ENCODE peak calls at places on chromosomes 7 and 10, in ten cellular contexts. One of them, this sample, is unnamed.

GRCh38 chr10:97279121-97279815 is 13.2 kb downstream of the ARHGAP19 start:
- DNase-seq in activated naive CD8-positive, alpha-beta T cell treated with anti-CD3 and anti-CD28 coated beads for 36 hours: no peak
- DNase-seq in Peyer's patch: no peak
- DNase-seq in activated CD8-positive, alpha-beta memory T cell treated with anti-CD3 and anti-CD28 coated beads, Interleukin-2, amount 50 U/mL, for 48 hours: no peak
- DNase-seq in uterus: no peak
- DNase-seq in small intestine: no peak
- DNase-seq in activated CD8-positive, alpha-beta T cell treated with anti-CD3 and anti-CD28 coated beads, Interleukin-2, amount 10 ng/mL, durations not matched to agents 7 days and 5 days: no peak
- DNase-seq in activated gamma-delta T cell treated with anti-CD3 and anti-CD28 coated beads, Interleukin-2, amount 50 U/mL, for 16 hours: no peak
- DNase-seq in iPS-NIHi11: no peak
- DNase-seq in Right ventricle myocardium superior: no peak
- DNase-seq in this sample: peak; percentile 23

GRCh38 chr10:6579904-6580278 is at the start of gene PRKCQ:
- DNase-seq in activated naive CD8-positive, alpha-beta T cell treated with anti-CD3 and anti-CD28 coated beads for 36 hours: no peak
- DNase-seq in Right ventricle myocardium superior: no peak
- DNase-seq in activated CD8-positive, alpha-beta memory T cell treated with anti-CD3 and anti-CD28 coated beads, Interleukin-2, amount 50 U/mL, for 48 hours: no peak
- DNase-seq in small intestine: peak; percentile 35
- DNase-seq in activated gamma-delta T cell treated with anti-CD3 and anti-CD28 coated beads, Interleukin-2, amount 50 U/mL, for 16 hours: no peak
- DNase-seq in iPS-NIHi11: no peak
- DNase-seq in activated CD8-positive, alpha-beta T cell treated with anti-CD3 and anti-CD28 coated beads, Interleukin-2, amount 10 ng/mL, durations not matched to agents 7 days and 5 days: no peak
- DNase-seq in uterus: no peak
- DNase-seq in Peyer's patch: no peak
- DNase-seq in this sample: no peak

GRCh38 chr10:64170791-64171190 is 649.6 kb downstream of the REEP3 start:
- DNase-seq in iPS-NIHi11: no peak
- DNase-seq in activated CD8-positive, alpha-beta T cell treated with anti-CD3 and anti-CD28 coated beads, Interleukin-2, amount 10 ng/mL, durations not matched to agents 7 days and 5 days: no peak
- DNase-seq in activated CD8-positive, alpha-beta memory T cell treated with anti-CD3 and anti-CD28 coated beads, Interleukin-2, amount 50 U/mL, for 48 hours: no peak
- DNase-seq in uterus: no peak
- DNase-seq in Peyer's patch: no peak
- DNase-seq in small intestine: no peak
- DNase-seq in activated gamma-delta T cell treated with anti-CD3 and anti-CD28 coated beads, Interleukin-2, amount 50 U/mL, for 16 hours: no peak
- DNase-seq in activated naive CD8-positive, alpha-beta T cell treated with anti-CD3 and anti-CD28 coated beads for 36 hours: no peak
- DNase-seq in Right ventricle myocardium superior: peak; percentile 25
- DNase-seq in this sample: no peak

GRCh38 chr7:14698239-14698638 is 204.3 kb downstream of the DGKB start:
- DNase-seq in activated naive CD8-positive, alpha-beta T cell treated with anti-CD3 and anti-CD28 coated beads for 36 hours: no peak
- DNase-seq in activated CD8-positive, alpha-beta memory T cell treated with anti-CD3 and anti-CD28 coated beads, Interleukin-2, amount 50 U/mL, for 48 hours: no peak
- DNase-seq in Peyer's patch: no peak
- DNase-seq in Right ventricle myocardium superior: no peak
- DNase-seq in activated CD8-positive, alpha-beta T cell treated with anti-CD3 and anti-CD28 coated beads, Interleukin-2, amount 10 ng/mL, durations not matched to agents 7 days and 5 days: no peak
- DNase-seq in iPS-NIHi11: no peak
- DNase-seq in activated gamma-delta T cell treated with anti-CD3 and anti-CD28 coated beads, Interleukin-2, amount 50 U/mL, for 16 hours: no peak
- DNase-seq in uterus: no peak
- DNase-seq in small intestine: no peak
- DNase-seq in this sample: no peak

GRCh38 chr10:1715821-1716220 is 21.5 kb downstream of the ADARB2 start:
- DNase-seq in activated naive CD8-positive, alpha-beta T cell treated with anti-CD3 and anti-CD28 coated beads for 36 hours: peak; percentile 3
- DNase-seq in uterus: no peak
- DNase-seq in Right ventricle myocardium superior: no peak
- DNase-seq in Peyer's patch: no peak
- DNase-seq in activated CD8-positive, alpha-beta T cell treated with anti-CD3 and anti-CD28 coated beads, Interleukin-2, amount 10 ng/mL, durations not matched to agents 7 days and 5 days: no peak
- DNase-seq in activated CD8-positive, alpha-beta memory T cell treated with anti-CD3 and anti-CD28 coated beads, Interleukin-2, amount 50 U/mL, for 48 hours: peak; percentile 52
- DNase-seq in iPS-NIHi11: peak; percentile 68
- DNase-seq in small intestine: peak; percentile 48
- DNase-seq in activated gamma-delta T cell treated with anti-CD3 and anti-CD28 coated beads, Interleukin-2, amount 50 U/mL, for 16 hours: no peak
- DNase-seq in this sample: no peak

GRCh38 chr10:62961951-62962523 is 145.9 kb upstream of the EGR2 start:
- DNase-seq in activated gamma-delta T cell treated with anti-CD3 and anti-CD28 coated beads, Interleukin-2, amount 50 U/mL, for 16 hours: no peak
- DNase-seq in iPS-NIHi11: no peak
- DNase-seq in uterus: no peak
- DNase-seq in activated CD8-positive, alpha-beta memory T cell treated with anti-CD3 and anti-CD28 coated beads, Interleukin-2, amount 50 U/mL, for 48 hours: no peak
- DNase-seq in small intestine: no peak
- DNase-seq in activated naive CD8-positive, alpha-beta T cell treated with anti-CD3 and anti-CD28 coated beads for 36 hours: no peak
- DNase-seq in Peyer's patch: no peak
- DNase-seq in Right ventricle myocardium superior: no peak
- DNase-seq in activated CD8-positive, alpha-beta T cell treated with anti-CD3 and anti-CD28 coated beads, Interleukin-2, amount 10 ng/mL, durations not matched to agents 7 days and 5 days: no peak
- DNase-seq in this sample: no peak

GRCh38 chr10:131065673-131066331 is 245.7 kb downstream of the TCERG1L start:
- DNase-seq in uterus: peak; percentile 38
- DNase-seq in iPS-NIHi11: no peak
- DNase-seq in activated CD8-positive, alpha-beta memory T cell treated with anti-CD3 and anti-CD28 coated beads, Interleukin-2, amount 50 U/mL, for 48 hours: no peak
- DNase-seq in small intestine: no peak
- DNase-seq in activated gamma-delta T cell treated with anti-CD3 and anti-CD28 coated beads, Interleukin-2, amount 50 U/mL, for 16 hours: no peak
- DNase-seq in activated CD8-positive, alpha-beta T cell treated with anti-CD3 and anti-CD28 coated beads, Interleukin-2, amount 10 ng/mL, durations not matched to agents 7 days and 5 days: no peak
- DNase-seq in Right ventricle myocardium superior: no peak
- DNase-seq in Peyer's patch: no peak
- DNase-seq in activated naive CD8-positive, alpha-beta T cell treated with anti-CD3 and anti-CD28 coated beads for 36 hours: no peak
- DNase-seq in this sample: no peak

GRCh38 chr7:13988765-13989137 is 715 bp downstream of the ETV1 start:
- DNase-seq in activated CD8-positive, alpha-beta memory T cell treated with anti-CD3 and anti-CD28 coated beads, Interleukin-2, amount 50 U/mL, for 48 hours: no peak
- DNase-seq in Peyer's patch: no peak
- DNase-seq in small intestine: no peak
- DNase-seq in activated gamma-delta T cell treated with anti-CD3 and anti-CD28 coated beads, Interleukin-2, amount 50 U/mL, for 16 hours: no peak
- DNase-seq in activated CD8-positive, alpha-beta T cell treated with anti-CD3 and anti-CD28 coated beads, Interleukin-2, amount 10 ng/mL, durations not matched to agents 7 days and 5 days: no peak
- DNase-seq in iPS-NIHi11: peak; percentile 23
- DNase-seq in Right ventricle myocardium superior: no peak
- DNase-seq in uterus: no peak
- DNase-seq in activated naive CD8-positive, alpha-beta T cell treated with anti-CD3 and anti-CD28 coated beads for 36 hours: no peak
- DNase-seq in this sample: peak; percentile 72

GRCh38 chr10:31739759-31740158 is 188.9 kb downstream of the ARHGAP12 start:
- DNase-seq in uterus: no peak
- DNase-seq in Right ventricle myocardium superior: no peak
- DNase-seq in activated naive CD8-positive, alpha-beta T cell treated with anti-CD3 and anti-CD28 coated beads for 36 hours: no peak
- DNase-seq in iPS-NIHi11: no peak
- DNase-seq in activated CD8-positive, alpha-beta memory T cell treated with anti-CD3 and anti-CD28 coated beads, Interleukin-2, amount 50 U/mL, for 48 hours: no peak
- DNase-seq in activated gamma-delta T cell treated with anti-CD3 and anti-CD28 coated beads, Interleukin-2, amount 50 U/mL, for 16 hours: no peak
- DNase-seq in small intestine: no peak
- DNase-seq in activated CD8-positive, alpha-beta T cell treated with anti-CD3 and anti-CD28 coated beads, Interleukin-2, amount 10 ng/mL, durations not matched to agents 7 days and 5 days: no peak
- DNase-seq in Peyer's patch: no peak
- DNase-seq in this sample: no peak

GRCh38 chr7:64691831-64692230 is 25.9 kb downstream of the ZNF107 start:
- DNase-seq in activated CD8-positive, alpha-beta memory T cell treated with anti-CD3 and anti-CD28 coated beads, Interleukin-2, amount 50 U/mL, for 48 hours: no peak
- DNase-seq in activated gamma-delta T cell treated with anti-CD3 and anti-CD28 coated beads, Interleukin-2, amount 50 U/mL, for 16 hours: no peak
- DNase-seq in uterus: no peak
- DNase-seq in activated naive CD8-positive, alpha-beta T cell treated with anti-CD3 and anti-CD28 coated beads for 36 hours: no peak
- DNase-seq in iPS-NIHi11: no peak
- DNase-seq in small intestine: no peak
- DNase-seq in activated CD8-positive, alpha-beta T cell treated with anti-CD3 and anti-CD28 coated beads, Interleukin-2, amount 10 ng/mL, durations not matched to agents 7 days and 5 days: no peak
- DNase-seq in Right ventricle myocardium superior: no peak
- DNase-seq in Peyer's patch: no peak
- DNase-seq in this sample: no peak

GRCh38 chr7:112199672-112200071 is 6.5 kb downstream of the DOCK4 start:
- DNase-seq in Peyer's patch: no peak
- DNase-seq in activated CD8-positive, alpha-beta memory T cell treated with anti-CD3 and anti-CD28 coated beads, Interleukin-2, amount 50 U/mL, for 48 hours: no peak
- DNase-seq in small intestine: no peak
- DNase-seq in iPS-NIHi11: no peak
- DNase-seq in activated gamma-delta T cell treated with anti-CD3 and anti-CD28 coated beads, Interleukin-2, amount 50 U/mL, for 16 hours: no peak
- DNase-seq in activated CD8-positive, alpha-beta T cell treated with anti-CD3 and anti-CD28 coated beads, Interleukin-2, amount 10 ng/mL, durations not matched to agents 7 days and 5 days: no peak
- DNase-seq in Right ventricle myocardium superior: no peak
- DNase-seq in activated naive CD8-positive, alpha-beta T cell treated with anti-CD3 and anti-CD28 coated beads for 36 hours: no peak
- DNase-seq in uterus: no peak
- DNase-seq in this sample: no peak

GRCh38 chr7:18866359-18867036 is 250.9 kb downstream of the TWIST1 start:
- DNase-seq in Peyer's patch: peak; percentile 62
- DNase-seq in small intestine: no peak
- DNase-seq in activated naive CD8-positive, alpha-beta T cell treated with anti-CD3 and anti-CD28 coated beads for 36 hours: no peak
- DNase-seq in iPS-NIHi11: peak; percentile 8
- DNase-seq in activated CD8-positive, alpha-beta T cell treated with anti-CD3 and anti-CD28 coated beads, Interleukin-2, amount 10 ng/mL, durations not matched to agents 7 days and 5 days: no peak
- DNase-seq in Right ventricle myocardium superior: peak; percentile 56
- DNase-seq in activated CD8-positive, alpha-beta memory T cell treated with anti-CD3 and anti-CD28 coated beads, Interleukin-2, amount 50 U/mL, for 48 hours: no peak
- DNase-seq in activated gamma-delta T cell treated with anti-CD3 and anti-CD28 coated beads, Interleukin-2, amount 50 U/mL, for 16 hours: no peak
- DNase-seq in uterus: peak; percentile 54
- DNase-seq in this sample: no peak

GRCh38 chr7:155738652-155739537 is 73.4 kb downstream of the SHH start:
- DNase-seq in Right ventricle myocardium superior: peak; percentile 86
- DNase-seq in uterus: peak; percentile 71
- DNase-seq in activated CD8-positive, alpha-beta T cell treated with anti-CD3 and anti-CD28 coated beads, Interleukin-2, amount 10 ng/mL, durations not matched to agents 7 days and 5 days: peak; percentile 81
- DNase-seq in Peyer's patch: peak; percentile 93
- DNase-seq in iPS-NIHi11: no peak
- DNase-seq in activated naive CD8-positive, alpha-beta T cell treated with anti-CD3 and anti-CD28 coated beads for 36 hours: peak; percentile 59
- DNase-seq in activated CD8-positive, alpha-beta memory T cell treated with anti-CD3 and anti-CD28 coated beads, Interleukin-2, amount 50 U/mL, for 48 hours: peak; percentile 70
- DNase-seq in small intestine: peak; percentile 84
- DNase-seq in activated gamma-delta T cell treated with anti-CD3 and anti-CD28 coated beads, Interleukin-2, amount 50 U/mL, for 16 hours: peak; percentile 36
- DNase-seq in this sample: peak; percentile 89

GRCh38 chr7:106080307-106080987 is 31.7 kb downstream of the SYPL1 start:
- DNase-seq in activated CD8-positive, alpha-beta T cell treated with anti-CD3 and anti-CD28 coated beads, Interleukin-2, amount 10 ng/mL, durations not matched to agents 7 days and 5 days: no peak
- DNase-seq in Peyer's patch: no peak
- DNase-seq in activated CD8-positive, alpha-beta memory T cell treated with anti-CD3 and anti-CD28 coated beads, Interleukin-2, amount 50 U/mL, for 48 hours: no peak
- DNase-seq in uterus: no peak
- DNase-seq in activated gamma-delta T cell treated with anti-CD3 and anti-CD28 coated beads, Interleukin-2, amount 50 U/mL, for 16 hours: no peak
- DNase-seq in Right ventricle myocardium superior: peak; percentile 52
- DNase-seq in iPS-NIHi11: no peak
- DNase-seq in small intestine: no peak
- DNase-seq in activated naive CD8-positive, alpha-beta T cell treated with anti-CD3 and anti-CD28 coated beads for 36 hours: no peak
- DNase-seq in this sample: no peak

GRCh38 chr10:51159841-51160240 is 85.6 kb downstream of the PRKG1 start:
- DNase-seq in Peyer's patch: no peak
- DNase-seq in activated CD8-positive, alpha-beta memory T cell treated with anti-CD3 and anti-CD28 coated beads, Interleukin-2, amount 50 U/mL, for 48 hours: no peak
- DNase-seq in activated CD8-positive, alpha-beta T cell treated with anti-CD3 and anti-CD28 coated beads, Interleukin-2, amount 10 ng/mL, durations not matched to agents 7 days and 5 days: no peak
- DNase-seq in iPS-NIHi11: no peak
- DNase-seq in small intestine: no peak
- DNase-seq in activated naive CD8-positive, alpha-beta T cell treated with anti-CD3 and anti-CD28 coated beads for 36 hours: no peak
- DNase-seq in Right ventricle myocardium superior: no peak
- DNase-seq in activated gamma-delta T cell treated with anti-CD3 and anti-CD28 coated beads, Interleukin-2, amount 50 U/mL, for 16 hours: no peak
- DNase-seq in uterus: no peak
- DNase-seq in this sample: no peak

GRCh38 chr7:41107938-41108448 is 594.9 kb downstream of the INHBA start:
- DNase-seq in activated CD8-positive, alpha-beta T cell treated with anti-CD3 and anti-CD28 coated beads, Interleukin-2, amount 10 ng/mL, durations not matched to agents 7 days and 5 days: no peak
- DNase-seq in activated gamma-delta T cell treated with anti-CD3 and anti-CD28 coated beads, Interleukin-2, amount 50 U/mL, for 16 hours: no peak
- DNase-seq in Right ventricle myocardium superior: no peak
- DNase-seq in iPS-NIHi11: no peak
- DNase-seq in activated naive CD8-positive, alpha-beta T cell treated with anti-CD3 and anti-CD28 coated beads for 36 hours: no peak
- DNase-seq in activated CD8-positive, alpha-beta memory T cell treated with anti-CD3 and anti-CD28 coated beads, Interleukin-2, amount 50 U/mL, for 48 hours: no peak
- DNase-seq in small intestine: no peak
- DNase-seq in Peyer's patch: no peak
- DNase-seq in uterus: no peak
- DNase-seq in this sample: no peak

GRCh38 chr10:34236927-34237326 is 578.2 kb downstream of the PARD3 start:
- DNase-seq in activated CD8-positive, alpha-beta memory T cell treated with anti-CD3 and anti-CD28 coated beads, Interleukin-2, amount 50 U/mL, for 48 hours: no peak
- DNase-seq in activated naive CD8-positive, alpha-beta T cell treated with anti-CD3 and anti-CD28 coated beads for 36 hours: no peak
- DNase-seq in uterus: no peak
- DNase-seq in Peyer's patch: no peak
- DNase-seq in small intestine: no peak
- DNase-seq in iPS-NIHi11: no peak
- DNase-seq in activated CD8-positive, alpha-beta T cell treated with anti-CD3 and anti-CD28 coated beads, Interleukin-2, amount 10 ng/mL, durations not matched to agents 7 days and 5 days: no peak
- DNase-seq in Right ventricle myocardium superior: no peak
- DNase-seq in activated gamma-delta T cell treated with anti-CD3 and anti-CD28 coated beads, Interleukin-2, amount 50 U/mL, for 16 hours: no peak
- DNase-seq in this sample: no peak

GRCh38 chr10:52609071-52609470 is 163.5 kb downstream of the MBL2 start:
- DNase-seq in activated CD8-positive, alpha-beta T cell treated with anti-CD3 and anti-CD28 coated beads, Interleukin-2, amount 10 ng/mL, durations not matched to agents 7 days and 5 days: no peak
- DNase-seq in uterus: no peak
- DNase-seq in activated CD8-positive, alpha-beta memory T cell treated with anti-CD3 and anti-CD28 coated beads, Interleukin-2, amount 50 U/mL, for 48 hours: no peak
- DNase-seq in small intestine: no peak
- DNase-seq in Peyer's patch: no peak
- DNase-seq in Right ventricle myocardium superior: no peak
- DNase-seq in activated naive CD8-positive, alpha-beta T cell treated with anti-CD3 and anti-CD28 coated beads for 36 hours: no peak
- DNase-seq in iPS-NIHi11: no peak
- DNase-seq in activated gamma-delta T cell treated with anti-CD3 and anti-CD28 coated beads, Interleukin-2, amount 50 U/mL, for 16 hours: no peak
- DNase-seq in this sample: no peak

GRCh38 chr10:106038246-106038645 is 1126.3 kb downstream of the SORCS1 start:
- DNase-seq in iPS-NIHi11: no peak
- DNase-seq in activated gamma-delta T cell treated with anti-CD3 and anti-CD28 coated beads, Interleukin-2, amount 50 U/mL, for 16 hours: no peak
- DNase-seq in activated CD8-positive, alpha-beta memory T cell treated with anti-CD3 and anti-CD28 coated beads, Interleukin-2, amount 50 U/mL, for 48 hours: no peak
- DNase-seq in activated CD8-positive, alpha-beta T cell treated with anti-CD3 and anti-CD28 coated beads, Interleukin-2, amount 10 ng/mL, durations not matched to agents 7 days and 5 days: no peak
- DNase-seq in Right ventricle myocardium superior: no peak
- DNase-seq in small intestine: no peak
- DNase-seq in activated naive CD8-positive, alpha-beta T cell treated with anti-CD3 and anti-CD28 coated beads for 36 hours: no peak
- DNase-seq in uterus: no peak
- DNase-seq in Peyer's patch: no peak
- DNase-seq in this sample: no peak

GRCh38 chr10:96448021-96448457 is 65.7 kb downstream of the TLL2 start:
- DNase-seq in activated CD8-positive, alpha-beta T cell treated with anti-CD3 and anti-CD28 coated beads, Interleukin-2, amount 10 ng/mL, durations not matched to agents 7 days and 5 days: no peak
- DNase-seq in iPS-NIHi11: no peak
- DNase-seq in uterus: no peak
- DNase-seq in Peyer's patch: peak; percentile 49
- DNase-seq in activated naive CD8-positive, alpha-beta T cell treated with anti-CD3 and anti-CD28 coated beads for 36 hours: no peak
- DNase-seq in small intestine: peak; percentile 48
- DNase-seq in activated CD8-positive, alpha-beta memory T cell treated with anti-CD3 and anti-CD28 coated beads, Interleukin-2, amount 50 U/mL, for 48 hours: no peak
- DNase-seq in activated gamma-delta T cell treated with anti-CD3 and anti-CD28 coated beads, Interleukin-2, amount 50 U/mL, for 16 hours: no peak
- DNase-seq in Right ventricle myocardium superior: peak; percentile 88
- DNase-seq in this sample: no peak

GRCh38 chr7:112938895-112939588 is 147.6 kb downstream of the GPR85 start:
- DNase-seq in activated gamma-delta T cell treated with anti-CD3 and anti-CD28 coated beads, Interleukin-2, amount 50 U/mL, for 16 hours: no peak
- DNase-seq in iPS-NIHi11: peak; percentile 59
- DNase-seq in activated CD8-positive, alpha-beta memory T cell treated with anti-CD3 and anti-CD28 coated beads, Interleukin-2, amount 50 U/mL, for 48 hours: peak; percentile 73
- DNase-seq in Right ventricle myocardium superior: peak; percentile 64
- DNase-seq in activated naive CD8-positive, alpha-beta T cell treated with anti-CD3 and anti-CD28 coated beads for 36 hours: peak; percentile 54
- DNase-seq in small intestine: peak; percentile 11
- DNase-seq in Peyer's patch: peak; percentile 57
- DNase-seq in activated CD8-positive, alpha-beta T cell treated with anti-CD3 and anti-CD28 coated beads, Interleukin-2, amount 10 ng/mL, durations not matched to agents 7 days and 5 days: peak; percentile 56
- DNase-seq in uterus: peak; percentile 24
- DNase-seq in this sample: peak; percentile 59

GRCh38 chr7:104272767-104273384 is 55.5 kb upstream of the LHFPL3 start:
- DNase-seq in activated gamma-delta T cell treated with anti-CD3 and anti-CD28 coated beads, Interleukin-2, amount 50 U/mL, for 16 hours: no peak
- DNase-seq in activated naive CD8-positive, alpha-beta T cell treated with anti-CD3 and anti-CD28 coated beads for 36 hours: no peak
- DNase-seq in uterus: no peak
- DNase-seq in activated CD8-positive, alpha-beta memory T cell treated with anti-CD3 and anti-CD28 coated beads, Interleukin-2, amount 50 U/mL, for 48 hours: no peak
- DNase-seq in Right ventricle myocardium superior: no peak
- DNase-seq in small intestine: peak; percentile 27
- DNase-seq in activated CD8-positive, alpha-beta T cell treated with anti-CD3 and anti-CD28 coated beads, Interleukin-2, amount 10 ng/mL, durations not matched to agents 7 days and 5 days: peak; percentile 21
- DNase-seq in iPS-NIHi11: peak; percentile 46
- DNase-seq in Peyer's patch: no peak
- DNase-seq in this sample: peak; percentile 14

GRCh38 chr10:12729885-12730284 is 271.6 kb downstream of the CCDC3 start:
- DNase-seq in Right ventricle myocardium superior: no peak
- DNase-seq in activated naive CD8-positive, alpha-beta T cell treated with anti-CD3 and anti-CD28 coated beads for 36 hours: no peak
- DNase-seq in activated CD8-positive, alpha-beta T cell treated with anti-CD3 and anti-CD28 coated beads, Interleukin-2, amount 10 ng/mL, durations not matched to agents 7 days and 5 days: no peak
- DNase-seq in small intestine: no peak
- DNase-seq in activated CD8-positive, alpha-beta memory T cell treated with anti-CD3 and anti-CD28 coated beads, Interleukin-2, amount 50 U/mL, for 48 hours: peak; percentile 60
- DNase-seq in Peyer's patch: no peak
- DNase-seq in uterus: no peak
- DNase-seq in iPS-NIHi11: peak; percentile 74
- DNase-seq in activated gamma-delta T cell treated with anti-CD3 and anti-CD28 coated beads, Interleukin-2, amount 50 U/mL, for 16 hours: no peak
- DNase-seq in this sample: no peak

GRCh38 chr7:96131525-96131924 is 190.4 kb downstream of the SLC25A13 start:
- DNase-seq in small intestine: no peak
- DNase-seq in activated naive CD8-positive, alpha-beta T cell treated with anti-CD3 and anti-CD28 coated beads for 36 hours: no peak
- DNase-seq in Right ventricle myocardium superior: no peak
- DNase-seq in iPS-NIHi11: no peak
- DNase-seq in uterus: no peak
- DNase-seq in activated CD8-positive, alpha-beta T cell treated with anti-CD3 and anti-CD28 coated beads, Interleukin-2, amount 10 ng/mL, durations not matched to agents 7 days and 5 days: no peak
- DNase-seq in Peyer's patch: no peak
- DNase-seq in activated CD8-positive, alpha-beta memory T cell treated with anti-CD3 and anti-CD28 coated beads, Interleukin-2, amount 50 U/mL, for 48 hours: no peak
- DNase-seq in activated gamma-delta T cell treated with anti-CD3 and anti-CD28 coated beads, Interleukin-2, amount 50 U/mL, for 16 hours: no peak
- DNase-seq in this sample: no peak

GRCh38 chr7:135291809-135292253 is 58.2 kb downstream of the STRA8 start:
- DNase-seq in activated naive CD8-positive, alpha-beta T cell treated with anti-CD3 and anti-CD28 coated beads for 36 hours: no peak
- DNase-seq in activated CD8-positive, alpha-beta memory T cell treated with anti-CD3 and anti-CD28 coated beads, Interleukin-2, amount 50 U/mL, for 48 hours: no peak
- DNase-seq in iPS-NIHi11: no peak
- DNase-seq in uterus: no peak
- DNase-seq in small intestine: no peak
- DNase-seq in activated CD8-positive, alpha-beta T cell treated with anti-CD3 and anti-CD28 coated beads, Interleukin-2, amount 10 ng/mL, durations not matched to agents 7 days and 5 days: no peak
- DNase-seq in Right ventricle myocardium superior: no peak
- DNase-seq in activated gamma-delta T cell treated with anti-CD3 and anti-CD28 coated beads, Interleukin-2, amount 50 U/mL, for 16 hours: no peak
- DNase-seq in Peyer's patch: no peak
- DNase-seq in this sample: no peak

This sample was measured in adrenal gland.